ENCODE peak calls at places on chromosomes 3 and 15, in seven cellular contexts. Q, Z, H, I, U, A and J are unnamed samples.
A peak's percentile ranks its signal among the peaks of the same experiment; 100 is the strongest.

GRCh38 chr3:161020264-161020663 is 84.9 kb downstream of the B3GALNT1 start:
- DNase-seq in Q (no peak), Z (no peak), H (no peak), I (no peak), U (no peak), A (no peak), J (no peak)

GRCh38 chr3:168820748-168821445 is 725.2 kb upstream of the GOLIM4 start:
- DNase-seq in Q (no peak), Z (no peak), H (no peak), I (no peak), U (no peak), A (no peak), J (no peak)

GRCh38 chr3:149342413-149343340 is 9.2 kb upstream of the TM4SF18 start:
- DNase-seq in Q (no peak), Z (no peak), H (no peak), I (peak; percentile 94), U (no peak), A (no peak), J (peak; percentile 79)

GRCh38 chr3:132788299-132788698 is 66.1 kb upstream of the NPHP3 start:
- DNase-seq in Q (peak; percentile 64), Z (no peak), H (no peak), I (peak; percentile 76), U (no peak), A (no peak), J (peak; percentile 76)

GRCh38 chr15:96184297-96184696 is 146.2 kb upstream of the NR2F2 start:
- DNase-seq in Q (no peak), Z (no peak), H (no peak), I (no peak), U (no peak), A (no peak), J (no peak)

GRCh38 chr3:184874709-184875644 is 63.0 kb downstream of the VPS8 start:
- DNase-seq in Q (peak; percentile 8), Z (no peak), H (no peak), I (peak; percentile 19), U (no peak), A (no peak), J (peak; percentile 4)

GRCh38 chr3:195403841-195404408 is 38.9 kb downstream of the ACAP2 start:
- DNase-seq in Q (no peak), Z (no peak), H (no peak), I (peak; percentile 27), U (no peak), A (no peak), J (no peak)

GRCh38 chr3:30691944-30692343 is 85.5 kb downstream of the TGFBR2 start:
- DNase-seq in Q (no peak), Z (no peak), H (no peak), I (no peak), U (no peak), A (no peak), J (no peak)

GRCh38 chr3:13338231-13338630 is 81.9 kb downstream of the NUP210 start:
- DNase-seq in Q (no peak), Z (no peak), H (no peak), I (peak; percentile 2), U (no peak), A (no peak), J (no peak)

GRCh38 chr3:171974986-171975837 is 64.2 kb upstream of the FNDC3B start:
- DNase-seq in Q (no peak), Z (no peak), H (no peak), I (peak; percentile 89), U (no peak), A (no peak), J (no peak)

GRCh38 chr3:186413615-186414415 is 51.8 kb upstream of the DGKG start:
- DNase-seq in Q (peak; percentile 43), Z (peak; percentile 17), H (peak; percentile 51), I (peak; percentile 15), U (no peak), A (peak; percentile 94), J (no peak)

GRCh38 chr3:78666458-78666800 is 1101.4 kb downstream of the ROBO1 start:
- DNase-seq in Q (no peak), Z (no peak), H (no peak), I (peak; percentile 81), U (no peak), A (no peak), J (peak; percentile 20)

GRCh38 chr3:9810357-9810726 is 280 bp downstream of the TTLL3 start:
- DNase-seq in Q (peak; percentile 8), Z (no peak), H (no peak), I (no peak), U (no peak), A (no peak), J (no peak)

GRCh38 chr15:42932833-42933515 is 12.4 kb upstream of the TTBK2 start:
- DNase-seq in Q (no peak), Z (no peak), H (no peak), I (no peak), U (no peak), A (no peak), J (no peak)

GRCh38 chr15:48866141-48866563 is 11.8 kb upstream of the EID1 start:
- DNase-seq in Q (no peak), Z (no peak), H (no peak), I (peak; percentile 69), U (no peak), A (no peak), J (no peak)

GRCh38 chr3:106197532-106198187 is 328.8 kb upstream of the CBLB start:
- DNase-seq in Q (no peak), Z (no peak), H (no peak), I (peak; percentile 52), U (no peak), A (no peak), J (no peak)

GRCh38 chr3:31555204-31555603 is 22.5 kb downstream of the STT3B start:
- DNase-seq in Q (no peak), Z (no peak), H (no peak), I (no peak), U (no peak), A (no peak), J (no peak)

GRCh38 chr3:120355486-120355885 is 6.3 kb upstream of the LRRC58 start:
- DNase-seq in Q (no peak), Z (no peak), H (no peak), I (no peak), U (no peak), A (no peak), J (no peak)

GRCh38 chr15:69400850-69401249 is 13.3 kb upstream of the KIF23 start:
- DNase-seq in Q (no peak), Z (no peak), H (no peak), I (no peak), U (no peak), A (no peak), J (no peak)

GRCh38 chr15:44718180-44718926 is 7.0 kb downstream of the B2M start:
- DNase-seq in Q (no peak), Z (no peak), H (no peak), I (no peak), U (no peak), A (no peak), J (no peak)

GRCh38 chr15:58501636-58502178 is 69.9 kb downstream of the LIPC start:
- DNase-seq in Q (no peak), Z (no peak), H (no peak), I (peak; percentile 60), U (no peak), A (no peak), J (no peak)

GRCh38 chr3:147191795-147192385 is 214.5 kb downstream of the ZIC4 start:
- DNase-seq in Q (peak; percentile 55), Z (peak; percentile 1), H (no peak), I (peak; percentile 68), U (no peak), A (no peak), J (peak; percentile 68)

GRCh38 chr3:137770066-137770805 is 6.1 kb downstream of the SOX14 start:
- DNase-seq in Q (no peak), Z (no peak), H (no peak), I (no peak), U (no peak), A (no peak), J (no peak)
- H3K4me3 ChIP-seq in Q (peak overlapping the region; percentile 13), Z (no peak overlapping the region), H (peak overlapping the region; percentile 22), I (no peak overlapping the region), U (no peak overlapping the region), A (peak overlapping the region; percentile 19), J (no peak overlapping the region)

DNA sequence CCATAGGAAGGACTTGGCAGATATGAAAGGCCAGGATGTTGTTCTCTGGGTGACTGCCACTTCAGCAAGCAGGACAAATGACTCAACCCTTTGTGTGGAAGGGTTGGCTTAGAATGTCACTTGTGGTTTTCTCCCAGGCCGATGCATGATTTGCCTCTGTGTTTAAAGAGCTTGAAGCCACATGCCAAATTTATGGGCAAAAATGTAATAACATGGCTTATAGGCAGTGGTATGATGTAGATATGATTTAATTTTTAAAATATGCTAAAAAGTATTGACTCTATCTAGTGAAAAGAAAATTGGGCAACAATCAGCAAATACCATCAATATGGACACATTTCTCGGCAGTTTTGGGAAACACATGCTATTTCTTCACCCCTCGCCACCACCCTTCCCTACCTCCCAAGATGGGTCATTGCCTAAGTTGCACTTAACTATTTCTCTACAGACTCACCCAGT is 114.6 kb downstream of the CYP19A1 start:
- DNase-seq in Q (no peak), Z (no peak), H (no peak), I (peak; percentile 89), U (no peak), A (no peak), J (peak; percentile 62)
- TF ChIP-seq CTCF in Q (no peak), Z (no peak), H (no peak), I (no peak), U (no peak), A (no peak), J (no peak)

DNA sequence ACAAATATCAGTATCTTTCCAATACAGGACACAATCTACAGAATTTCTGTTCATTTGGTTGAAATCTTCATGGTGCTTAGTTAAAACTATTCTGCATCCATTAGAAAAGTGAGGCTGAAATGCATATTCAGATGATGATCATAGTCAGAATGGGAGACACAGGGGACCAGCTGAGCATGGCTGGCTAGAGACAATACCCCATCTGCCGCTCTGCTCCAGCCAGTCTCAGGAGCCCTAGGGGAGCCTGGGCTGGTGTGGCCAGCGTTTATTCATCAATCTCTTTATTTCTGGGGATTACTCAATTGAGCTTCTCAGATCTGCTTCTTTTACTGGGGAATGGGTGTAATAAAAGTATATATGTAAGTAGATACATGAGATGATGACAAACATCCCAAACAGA is 470.9 kb upstream of the CDIN1 start:
- DNase-seq in Q (no peak), Z (no peak), H (no peak), I (no peak), U (no peak), A (no peak), J (no peak)
- H3K4me3 ChIP-seq in Q (no peak overlapping the region), Z (no peak overlapping the region), H (no peak overlapping the region), I (no peak overlapping the region), U (no peak overlapping the region), A (no peak overlapping the region), J (no peak overlapping the region)

GRCh38 chr3:98986073-98986472 is 84.6 kb upstream of the DCBLD2 start:
- DNase-seq in Q (no peak), Z (no peak), H (no peak), I (peak; percentile 92), U (no peak), A (no peak), J (peak; percentile 60)

GRCh38 chr3:98985406-98985805 is 83.9 kb upstream of the DCBLD2 start:
- DNase-seq in Q (no peak), Z (no peak), H (no peak), I (peak; percentile 38), U (no peak), A (no peak), J (no peak)

GRCh38 chr3:98994128-98994762 is 92.8 kb upstream of the DCBLD2 start:
- DNase-seq in Q (peak; percentile 17), Z (no peak), H (no peak), I (peak; percentile 67), U (no peak), A (no peak), J (peak; percentile 70)

GRCh38 chr3:98990657-98991056 is 89.2 kb upstream of the DCBLD2 start:
- DNase-seq in Q (no peak), Z (no peak), H (no peak), I (no peak), U (no peak), A (no peak), J (no peak)

GRCh38 chr3:98991393-98991792 is 89.9 kb upstream of the DCBLD2 start:
- DNase-seq in Q (no peak), Z (no peak), H (no peak), I (no peak), U (no peak), A (no peak), J (no peak)
- TF ChIP-seq CTCF in Q (no peak), Z (peak; percentile 39), H (no peak), I (no peak), U (no peak), A (no peak), J (peak; percentile 20)